ENCODE peak calls at places on chromosomes 13 and 19, in five cellular contexts. B is cardiac fibroblast; S is CD8-positive, alpha-beta T cell; T is posterior cingulate gyrus; A is activated CD4-positive, alpha-beta T cell treated with anti-CD3 and anti-CD28 coated beads for 48 hours. P is an unnamed sample.

GRCh38 chr19:50569938-50570540 is 1.8 kb upstream of the LRRC4B start:
- DNase-seq in B (no peak), S (no peak), T (no peak), A (no peak), P (no peak)

GRCh38 chr13:86882107-86882506 is 789.1 kb upstream of the SLITRK5 start:
- DNase-seq in B (no peak), S (no peak), T (no peak), A (no peak), P (no peak)

GRCh38 chr19:20357921-20358320 is 190.9 kb downstream of the ZNF486 start:
- DNase-seq in B (no peak), S (no peak), T (no peak), A (no peak), P (no peak)

GRCh38 chr19:35132254-35132653 is 2.6 kb downstream of the LGI4 start:
- DNase-seq in B (no peak), S (no peak), T (no peak), A (no peak), P (no peak)

GRCh38 chr19:1266116-1266817 is 2.9 kb upstream of the CIRBP start:
- DNase-seq in B (peak), S (peak), T (peak), A (peak), P (peak)

GRCh38 chr13:22357132-22357531 is 686.3 kb downstream of the FGF9 start:
- DNase-seq in B (peak), S (no peak), T (no peak), A (peak), P (peak)

GRCh38 chr19:23914402-23915286 is at the start of gene ZNF726:
- DNase-seq in B (peak), S (peak), T (peak), A (peak), P (peak)

GRCh38 chr19:8391274-8392016 is 1.3 kb downstream of the RAB11B start:
- DNase-seq in B (no peak), S (no peak), T (no peak), A (no peak), P (no peak)

GRCh38 chr13:113973218-113974164 is at the start of gene C13orf46:
- DNase-seq in B (no peak), S (no peak), T (no peak), A (no peak), P (peak)

GRCh38 chr19:58059003-58059671 is at the start of gene ZNF135:
- DNase-seq in B (peak), S (peak), T (peak), A (peak), P (peak)

GRCh38 chr13:73602295-73602694 is 531.9 kb downstream of the KLF12 start:
- DNase-seq in B (peak), S (no peak), T (no peak), A (no peak), P (no peak)

GRCh38 chr19:29834991-29835390 is 23.2 kb downstream of the CCNE1 start:
- DNase-seq in B (no peak), S (no peak), T (no peak), A (no peak), P (no peak)

GRCh38 chr19:5621311-5621944 is 1.1 kb downstream of the SAFB2 start:
- DNase-seq in B (peak), S (no peak), T (peak), A (peak), P (no peak)

GRCh38 chr13:110925023-110925608 is 10.2 kb upstream of the ANKRD10 start:
- DNase-seq in B (no peak), S (no peak), T (no peak), A (no peak), P (no peak)

GRCh38 chr19:6056282-6056741 is 54.0 kb downstream of the RFX2 start:
- DNase-seq in B (no peak), S (no peak), T (no peak), A (no peak), P (no peak)

GRCh38 chr19:1247747-1248453 is 483 bp upstream of the MIDN start:
- DNase-seq in B (peak), S (no peak), T (no peak), A (peak), P (peak)

GRCh38 chr13:42170029-42170428 is 101.9 kb upstream of the AKAP11 start:
- DNase-seq in B (no peak), S (no peak), T (no peak), A (no peak), P (no peak)

GRCh38 chr19:32945260-32945659 is 26.5 kb downstream of the CEP89 start:
- DNase-seq in B (no peak), S (no peak), T (no peak), A (no peak), P (no peak)

GRCh38 chr19:50190439-50190891 is 13.0 kb upstream of the MYH14 start:
- DNase-seq in B (no peak), S (no peak), T (no peak), A (no peak), P (no peak)

GRCh38 chr13:75836441-75836840 is 200.3 kb downstream of the LMO7 start:
- DNase-seq in B (no peak), S (no peak), T (no peak), A (no peak), P (no peak)

GRCh38 chr13:45838171-45838745 is 13.3 kb downstream of the SIAH3 start:
- DNase-seq in B (no peak), S (no peak), T (no peak), A (no peak), P (no peak)

GRCh38 chr13:113074876-113075275 is 30.7 kb upstream of the F7 start:
- DNase-seq in B (no peak), S (no peak), T (no peak), A (no peak), P (no peak)

GRCh38 chr13:113588394-113589111 is 4.0 kb downstream of the TFDP1 start:
- DNase-seq in B (no peak), S (no peak), T (no peak), A (no peak), P (peak)

GRCh38 chr13:98320561-98321105 is 143.6 kb upstream of the RNF113B start:
- DNase-seq in B (no peak), S (no peak), T (no peak), A (no peak), P (no peak)

GRCh38 chr13:76703621-76704020 is 182.6 kb downstream of the KCTD12 start:
- DNase-seq in B (no peak), S (no peak), T (no peak), A (no peak), P (no peak)

GRCh38 chr13:75222031-75222430 is 259.9 kb downstream of the TBC1D4 start:
- DNase-seq in B (peak), S (no peak), T (no peak), A (no peak), P (no peak)

GRCh38 chr13:76823969-76824368 is 62.2 kb downstream of the KCTD12 start:
- DNase-seq in B (no peak), S (no peak), T (no peak), A (no peak), P (no peak)

GRCh38 chr19:13817018-13817614 is 21.9 kb downstream of the ZSWIM4 start:
- DNase-seq in B (no peak), S (no peak), T (no peak), A (peak), P (no peak)

GRCh38 chr19:861756-862528 is 2.5 kb downstream of the CFD start:
- DNase-seq in B (peak), S (peak), T (no peak), A (peak), P (no peak)

GRCh38 chr19:15463865-15464371 is 426 bp downstream of the RASAL3 start:
- DNase-seq in B (no peak), S (peak), T (no peak), A (peak), P (peak)

GRCh38 chr19:44732235-44733014 is 16.1 kb upstream of the BCL3 start:
- DNase-seq in B (no peak), S (no peak), T (no peak), A (no peak), P (no peak)

GRCh38 chr19:44356383-44357111 is at the start of gene ZNF112:
- DNase-seq in B (peak), S (no peak), T (peak), A (peak), P (peak)

GRCh38 chr19:18833141-18833476 is 1.4 kb downstream of the UPF1 start:
- DNase-seq in B (no peak), S (no peak), T (no peak), A (no peak), P (no peak)

GRCh38 chr13:114131581-114132418 is 623 bp downstream of the RASA3 start:
- DNase-seq in B (peak), S (no peak), T (no peak), A (peak), P (peak)

GRCh38 chr19:56309511-56310185 is 5.0 kb downstream of the ZSCAN5A start:
- DNase-seq in B (peak), S (peak), T (peak), A (peak), P (peak)

GRCh38 chr19:42068756-42069571 is 1.0 kb downstream of the GRIK5 start:
- DNase-seq in B (no peak), S (no peak), T (no peak), A (no peak), P (no peak)

GRCh38 chr13:87671031-87671823 is at the start of gene SLITRK5:
- DNase-seq in B (peak), S (no peak), T (peak), A (peak), P (peak)

GRCh38 chr13:34247596-34247995 is 429.6 kb downstream of the RFC3 start:
- DNase-seq in B (no peak), S (no peak), T (no peak), A (no peak), P (no peak)

GRCh38 chr13:98207411-98207810 is 30.3 kb upstream of the RNF113B start:
- DNase-seq in B (no peak), S (no peak), T (no peak), A (no peak), P (no peak)